ENCODE peak calls at places on chromosomes 7 and 10, in five cellular contexts. One of them, this sample, is unnamed.
A peak's percentile ranks its signal among the peaks of the same experiment; 100 is the strongest.

GRCh38 chr7:23863209-23863798 is 153.3 kb downstream of the STK31 start:
- DNase-seq in progenitor cell of endocrine pancreas: no peak
- DNase-seq in body of pancreas: peak; percentile 7
- DNase-seq in left ventricle myocardium superior: no peak
- DNase-seq in Daoy: peak; percentile 60
- DNase-seq in this sample: no peak

GRCh38 chr7:93361853-93362252 is 129.7 kb downstream of the VPS50 start:
- DNase-seq in body of pancreas: no peak
- DNase-seq in progenitor cell of endocrine pancreas: no peak
- DNase-seq in left ventricle myocardium superior: no peak
- DNase-seq in Daoy: no peak
- DNase-seq in this sample: no peak

GRCh38 chr10:22534849-22535604 is 179.4 kb downstream of the PIP4K2A start:
- DNase-seq in Daoy: no peak
- DNase-seq in left ventricle myocardium superior: no peak
- DNase-seq in body of pancreas: no peak
- DNase-seq in progenitor cell of endocrine pancreas: no peak
- DNase-seq in this sample: no peak

GRCh38 chr7:47454066-47454950 is 127.6 kb downstream of the TNS3 start:
- DNase-seq in body of pancreas: no peak
- DNase-seq in progenitor cell of endocrine pancreas: no peak
- DNase-seq in Daoy: no peak
- DNase-seq in left ventricle myocardium superior: no peak
- DNase-seq in this sample: no peak

GRCh38 chr10:14779053-14779649 is 4.5 kb upstream of the FAM107B start:
- DNase-seq in Daoy: no peak
- DNase-seq in progenitor cell of endocrine pancreas: no peak
- DNase-seq in left ventricle myocardium superior: no peak
- DNase-seq in body of pancreas: no peak
- DNase-seq in this sample: no peak

GRCh38 chr7:19051767-19052375 is 65.6 kb downstream of the TWIST1 start:
- DNase-seq in progenitor cell of endocrine pancreas: no peak
- DNase-seq in left ventricle myocardium superior: no peak
- DNase-seq in body of pancreas: peak; percentile 50
- DNase-seq in Daoy: peak; percentile 60
- DNase-seq in this sample: peak; percentile 8

GRCh38 chr10:121316432-121316831 is 281.8 kb downstream of the FGFR2 start:
- DNase-seq in body of pancreas: no peak
- DNase-seq in Daoy: no peak
- DNase-seq in left ventricle myocardium superior: no peak
- DNase-seq in progenitor cell of endocrine pancreas: no peak
- DNase-seq in this sample: no peak

GRCh38 chr10:95374597-95375209 is 83.9 kb upstream of the PDLIM1 start:
- DNase-seq in Daoy: peak; percentile 76
- DNase-seq in left ventricle myocardium superior: peak; percentile 73
- DNase-seq in body of pancreas: peak; percentile 74
- DNase-seq in progenitor cell of endocrine pancreas: peak; percentile 65
- DNase-seq in this sample: peak; percentile 55

GRCh38 chr10:24344279-24344678 is 135.3 kb downstream of the KIAA1217 start:
- DNase-seq in progenitor cell of endocrine pancreas: no peak
- DNase-seq in left ventricle myocardium superior: no peak
- DNase-seq in body of pancreas: no peak
- DNase-seq in Daoy: peak; percentile 85
- DNase-seq in this sample: no peak

This sample was measured in GM12891.